ENCODE peak calls at places on chromosomes 16 and 17, in nine cellular contexts. H, J, K, N, I, Y, Z, W and B are unnamed samples.

GRCh38 chr16:52460652-52461172 is 86.2 kb downstream of the TOX3 start:
- DNase-seq in H (no peak), J (no peak), K (no peak), N (no peak), I (no peak), Y (no peak), Z (no peak), W (no peak), B (no peak)

GRCh38 chr17:59671386-59671785 is 35.8 kb downstream of the PTRH2 start:
- DNase-seq in H (no peak), J (no peak), K (no peak), N (no peak), I (no peak), Y (no peak), Z (no peak), W (no peak), B (no peak)

GRCh38 chr16:21659124-21659523 is 4.6 kb upstream of the OTOA start:
- DNase-seq in H (no peak), J (no peak), K (no peak), N (no peak), I (no peak), Y (no peak), Z (no peak), W (no peak), B (no peak)

GRCh38 chr16:19084139-19084538 is 16.7 kb downstream of the COQ7 start:
- DNase-seq in H (no peak), J (no peak), K (no peak), N (no peak), I (no peak), Y (no peak), Z (no peak), W (no peak), B (no peak)

GRCh38 chr17:74815671-74816370 is 39.7 kb upstream of the NAT9 start:
- DNase-seq in H (no peak), J (no peak), K (no peak), N (no peak), I (no peak), Y (peak; percentile 78), Z (no peak), W (no peak), B (no peak)

GRCh38 chr17:9725575-9725974 is 65.8 kb downstream of the DHRS7C start:
- DNase-seq in H (no peak), J (peak; percentile 15), K (no peak), N (peak; percentile 88), I (no peak), Y (no peak), Z (peak; percentile 9), W (no peak), B (no peak)

GRCh38 chr17:50055426-50056216 is at the start of gene ITGA3:
- DNase-seq in H (peak; percentile 52), J (peak; percentile 93), K (no peak), N (peak; percentile 79), I (peak; percentile 48), Y (peak; percentile 35), Z (peak; percentile 36), W (peak; percentile 90), B (peak; percentile 85)

GRCh38 chr17:68101992-68102758 is 66.6 kb downstream of the KPNA2 start:
- DNase-seq in H (peak; percentile 26), J (no peak), K (no peak), N (peak; percentile 20), I (no peak), Y (no peak), Z (no peak), W (peak; percentile 47), B (no peak)

GRCh38 chr16:46785076-46785845 is 37.1 kb upstream of the MYLK3 start:
- DNase-seq in H (no peak), J (no peak), K (no peak), N (no peak), I (no peak), Y (no peak), Z (no peak), W (no peak), B (no peak)

GRCh38 chr16:1012135-1012534 is 30.6 kb downstream of the SOX8 start:
- DNase-seq in H (no peak), J (no peak), K (no peak), N (no peak), I (no peak), Y (no peak), Z (no peak), W (no peak), B (no peak)

GRCh38 chr17:13413001-13413400 is 188.7 kb downstream of the HS3ST3A1 start:
- DNase-seq in H (no peak), J (peak; percentile 66), K (no peak), N (no peak), I (no peak), Y (no peak), Z (no peak), W (no peak), B (no peak)

GRCh38 chr16:10922328-10923145 is 19.7 kb downstream of the DEXI start:
- DNase-seq in H (no peak), J (peak; percentile 57), K (no peak), N (no peak), I (peak; percentile 55), Y (no peak), Z (no peak), W (no peak), B (no peak)

GRCh38 chr17:46832945-46833839 is 14.7 kb upstream of the WNT3 start:
- DNase-seq in H (no peak), J (peak; percentile 83), K (no peak), N (peak; percentile 22), I (no peak), Y (no peak), Z (no peak), W (no peak), B (no peak)

GRCh38 chr17:40339068-40339699 is 25.4 kb downstream of the GJD3 start:
- DNase-seq in H (no peak), J (no peak), K (no peak), N (no peak), I (no peak), Y (no peak), Z (no peak), W (peak; percentile 9), B (no peak)

GRCh38 chr17:80772906-80773242 is 218.8 kb upstream of the CHMP6 start:
- DNase-seq in H (no peak), J (no peak), K (no peak), N (no peak), I (no peak), Y (no peak), Z (no peak), W (no peak), B (no peak)

GRCh38 chr16:2058901-2059300 is 11.1 kb downstream of the TSC2 start:
- DNase-seq in H (no peak), J (no peak), K (no peak), N (no peak), I (no peak), Y (no peak), Z (no peak), W (no peak), B (no peak)

GRCh38 chr16:50747206-50747956 is 5.5 kb downstream of the CYLD start:
- DNase-seq in H (no peak), J (peak; percentile 10), K (no peak), N (peak; percentile 45), I (no peak), Y (no peak), Z (no peak), W (no peak), B (no peak)

GRCh38 chr17:49913226-49914095 is 55.5 kb upstream of the DLX4 start:
- DNase-seq in H (no peak), J (peak; percentile 70), K (no peak), N (no peak), I (no peak), Y (no peak), Z (no peak), W (no peak), B (no peak)

GRCh38 chr16:4313563-4314531 is 2.0 kb upstream of the GLIS2 start:
- DNase-seq in H (no peak), J (peak; percentile 32), K (no peak), N (no peak), I (no peak), Y (no peak), Z (no peak), W (peak; percentile 50), B (no peak)

GRCh38 chr16:6081320-6081976 is 983.9 kb upstream of the EEF2KMT start:
- DNase-seq in H (no peak), J (peak; percentile 9), K (no peak), N (peak; percentile 85), I (no peak), Y (peak; percentile 17), Z (no peak), W (peak; percentile 37), B (no peak)

GRCh38 chr17:55053855-55054254 is 85.3 kb downstream of the STXBP4 start:
- DNase-seq in H (no peak), J (no peak), K (no peak), N (peak; percentile 20), I (no peak), Y (no peak), Z (no peak), W (no peak), B (no peak)

GRCh38 chr17:78300962-78301820 is 58.7 kb downstream of the SOCS3 start:
- DNase-seq in H (no peak), J (peak; percentile 31), K (no peak), N (no peak), I (no peak), Y (no peak), Z (no peak), W (no peak), B (no peak)

GRCh38 chr16:2015117-2015946 is 4.3 kb upstream of the NPW start:
- DNase-seq in H (no peak), J (no peak), K (no peak), N (no peak), I (no peak), Y (no peak), Z (peak; percentile 55), W (peak; percentile 79), B (no peak)

GRCh38 chr16:8682551-8683259 is 8.3 kb downstream of the ABAT start:
- DNase-seq in H (no peak), J (no peak), K (no peak), N (no peak), I (no peak), Y (no peak), Z (no peak), W (no peak), B (no peak)

GRCh38 chr16:14609716-14610115 is 20.3 kb downstream of the PARN start:
- DNase-seq in H (no peak), J (no peak), K (no peak), N (no peak), I (no peak), Y (no peak), Z (no peak), W (no peak), B (no peak)

GRCh38 chr16:57786632-57787518 is 15.4 kb downstream of the KIFC3 start:
- DNase-seq in H (no peak), J (no peak), K (no peak), N (no peak), I (no peak), Y (no peak), Z (no peak), W (peak; percentile 30), B (no peak)

GRCh38 chr16:17475104-17475503 is 4.3 kb upstream of the XYLT1 start:
- DNase-seq in H (no peak), J (no peak), K (no peak), N (no peak), I (no peak), Y (no peak), Z (no peak), W (no peak), B (no peak)

GRCh38 chr17:65185686-65186382 is 48.7 kb downstream of the RGS9 start:
- DNase-seq in H (no peak), J (no peak), K (no peak), N (no peak), I (no peak), Y (no peak), Z (no peak), W (no peak), B (no peak)

GRCh38 chr17:1460233-1460632 is 4.2 kb upstream of the CRK start:
- DNase-seq in H (no peak), J (no peak), K (no peak), N (peak; percentile 88), I (no peak), Y (no peak), Z (no peak), W (peak; percentile 81), B (no peak)

GRCh38 chr17:9817086-9817485 is 4.8 kb downstream of the GSG1L2 start:
- DNase-seq in H (no peak), J (peak; percentile 17), K (no peak), N (peak; percentile 26), I (no peak), Y (no peak), Z (peak; percentile 26), W (peak; percentile 13), B (peak; percentile 0)

GRCh38 chr16:77289331-77289809 is 90.2 kb downstream of the SYCE1L start:
- DNase-seq in H (no peak), J (peak; percentile 93), K (no peak), N (no peak), I (no peak), Y (no peak), Z (no peak), W (no peak), B (no peak)